ENCODE peak calls at places on chromosomes 12 and 14, in nine cellular contexts. A is left lung; E is thoracic aorta; T is GM12878; Y is psoas muscle; Q is HepG2; W is Panc1; G is CD8-positive, alpha-beta T cell; L is body of pancreas. U is an unnamed sample.
A peak's percentile ranks its signal among the peaks of the same experiment; 100 is the strongest.

GRCh38 chr12:2543801-2544200 is 251.0 kb upstream of the FKBP4 start:
- ATAC-seq in G (no peak), T (no peak), L (no peak), A (no peak), Q (no peak), E (peak; percentile 52), Y (no peak), W (no peak), U (no peak)

GRCh38 chr12:49232940-49233841 is 31.7 kb upstream of the TUBA1C start:
- ATAC-seq in A (no peak), E (no peak), W (no peak), Y (peak; percentile 22), L (no peak), G (no peak), Q (peak; percentile 78), T (no peak), U (no peak)

GRCh38 chr12:6426882-6427671 is 17.7 kb upstream of the CD27 start:
- ATAC-seq in W (no peak), A (no peak), T (peak; percentile 80), G (peak; percentile 77), L (no peak), Q (no peak), E (no peak), Y (no peak), U (no peak)

GRCh38 chr14:71122866-71123565 is 215.8 kb downstream of the PCNX1 start:
- ATAC-seq in A (no peak), Y (no peak), L (no peak), W (no peak), E (no peak), T (no peak), G (no peak), Q (no peak), U (no peak)

GRCh38 chr12:68317047-68317667 is 15.0 kb downstream of the MDM1 start:
- ATAC-seq in T (peak; percentile 51), Y (peak; percentile 65), G (peak; percentile 36), A (peak; percentile 48), W (no peak), E (no peak), Q (no peak), L (no peak), U (no peak)

GRCh38 chr12:51851408-51852097 is 3.0 kb upstream of the FIGNL2 start:
- ATAC-seq in A (no peak), W (no peak), E (no peak), T (no peak), Y (no peak), G (no peak), Q (no peak), L (no peak), U (no peak)

GRCh38 chr14:61452452-61452851 is 131.1 kb downstream of the PRKCH start:
- ATAC-seq in G (peak; percentile 75), Y (no peak), Q (no peak), T (peak; percentile 66), L (no peak), E (no peak), A (no peak), W (no peak), U (no peak)

GRCh38 chr12:42750356-42750755 is 160.8 kb upstream of the PRICKLE1 start:
- ATAC-seq in Q (no peak), T (no peak), L (no peak), W (no peak), E (no peak), G (no peak), A (no peak), Y (no peak), U (no peak)

GRCh38 chr12:94973202-94973601 is 30.3 kb downstream of the NDUFA12 start:
- ATAC-seq in W (no peak), G (no peak), Q (no peak), T (no peak), Y (no peak), E (no peak), L (no peak), A (no peak), U (no peak)

GRCh38 chr12:110816761-110817160 is 30.0 kb upstream of the CCDC63 start:
- ATAC-seq in T (no peak), Q (no peak), A (no peak), Y (no peak), W (no peak), G (no peak), L (no peak), E (no peak), U (no peak)

GRCh38 chr12:119159844-119160243 is 18.9 kb upstream of the HSPB8 start:
- ATAC-seq in Q (no peak), E (no peak), G (no peak), T (no peak), L (no peak), Y (no peak), W (no peak), A (no peak), U (no peak)

GRCh38 chr14:97149775-97150174 is 352.6 kb downstream of the VRK1 start:
- ATAC-seq in E (no peak), L (no peak), W (no peak), Y (no peak), Q (no peak), A (no peak), T (no peak), G (no peak), U (no peak)

GRCh38 chr14:69571449-69571878 is 3.2 kb downstream of the CCDC177 start:
- ATAC-seq in G (no peak), E (no peak), W (peak; percentile 33), Y (peak; percentile 10), T (no peak), A (no peak), L (peak; percentile 14), Q (no peak), U (no peak)

GRCh38 chr12:116319851-116320621 is 42.5 kb upstream of the MED13L start:
- ATAC-seq in T (peak; percentile 23), Y (peak; percentile 96), A (peak; percentile 68), E (peak; percentile 85), Q (no peak), W (peak; percentile 49), G (no peak), L (peak; percentile 54), U (peak; percentile 93)

GRCh38 chr14:68834816-68835215 is 41.9 kb upstream of the ZFP36L1 start:
- ATAC-seq in T (peak; percentile 70), G (no peak), W (no peak), Q (no peak), E (no peak), Y (no peak), A (no peak), L (no peak), U (no peak)

GRCh38 chr14:34629344-34629656 is 648 bp downstream of the SNX6 start:
- ATAC-seq in L (peak; percentile 5), Y (no peak), W (peak; percentile 33), A (no peak), E (no peak), T (peak; percentile 50), G (no peak), Q (peak; percentile 48), U (no peak)

GRCh38 chr14:105867961-105868599 is 341.7 kb downstream of the TMEM121 start:
- ATAC-seq in Q (no peak), G (no peak), T (no peak), A (no peak), W (no peak), Y (no peak), E (no peak), L (no peak), U (no peak)
- H3K9me3 ChIP-seq in Q (no peaks in the 10 kb centered on the region), G (no peaks in the 10 kb centered on the region), T (no peaks in the 10 kb centered on the region), A (no peaks in the 10 kb centered on the region), W (no peaks in the 10 kb centered on the region), Y (no peaks in the 10 kb centered on the region), E (no peaks in the 10 kb centered on the region), L (no peaks in the 10 kb centered on the region), U (no peaks in the 10 kb centered on the region)

DNA sequence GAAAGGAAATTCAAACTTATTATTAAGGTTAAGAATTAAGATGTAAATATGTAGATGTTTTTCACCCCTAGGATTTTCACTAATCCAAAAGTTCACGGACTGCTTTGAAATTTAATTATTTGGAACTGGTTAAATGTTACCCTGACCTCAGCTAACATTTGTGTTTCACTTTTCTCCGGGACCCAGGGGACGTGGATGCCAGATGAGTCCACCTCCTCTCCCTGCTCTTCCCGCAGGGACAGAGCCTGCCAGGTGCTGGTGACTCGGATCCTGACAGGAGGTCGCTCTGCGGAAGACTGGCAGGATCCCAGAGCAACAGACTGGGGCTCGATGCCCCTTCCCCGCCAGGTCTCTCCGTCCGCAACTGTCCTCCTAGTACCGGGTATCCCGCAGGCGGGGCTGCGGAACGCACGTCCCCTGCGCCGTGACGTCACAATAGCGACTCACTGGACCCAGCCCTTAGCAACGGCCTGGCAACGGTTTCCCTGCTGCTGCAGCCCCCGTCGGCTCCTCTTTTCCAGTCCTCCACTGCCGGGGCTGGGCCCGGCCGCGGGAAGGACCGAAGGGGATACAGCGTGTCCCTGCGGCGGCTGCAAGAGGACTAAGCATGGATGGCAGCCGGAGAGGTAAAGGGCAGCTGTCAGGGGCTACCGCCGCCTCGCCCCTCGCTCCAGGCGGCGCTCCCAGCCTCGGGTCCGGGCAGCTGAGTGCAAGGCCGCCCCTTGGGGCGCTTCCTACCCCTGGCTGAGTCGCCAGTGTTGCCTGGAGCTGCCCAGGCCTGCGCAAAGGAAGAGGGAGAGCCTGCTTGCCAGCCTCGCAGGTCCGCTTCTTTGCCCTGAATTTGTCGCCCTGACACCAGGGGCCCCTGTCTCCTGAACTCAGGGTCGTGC is at the start of gene SPATA7:
- ATAC-seq in T (peak; percentile 99), Q (peak; percentile 97), E (peak; percentile 53), G (peak; percentile 88), Y (peak; percentile 99), A (peak; percentile 100), W (peak; percentile 100), L (peak; percentile 99), U (peak; percentile 98)
- TF ChIP-seq CTCF in T (no peak), Q (peak; percentile 22), E (no peak), G (no peak), Y (no peak), A (no peak), W (no peak), L (no peak), U (no peak)

GRCh38 chr12:93696462-93696861 is 19.3 kb downstream of the CRADD start:
- ATAC-seq in A (no peak), Y (no peak), Q (no peak), E (no peak), T (no peak), G (no peak), L (no peak), W (no peak), U (no peak)

GRCh38 chr12:93698307-93699092 is 21.3 kb downstream of the CRADD start:
- ATAC-seq in G (no peak), Q (peak; percentile 38), T (no peak), Y (no peak), L (no peak), W (no peak), E (no peak), A (peak; percentile 22), U (no peak)

GRCh38 chr12:93704122-93704521 is 26.9 kb downstream of the CRADD start:
- ATAC-seq in W (no peak), E (no peak), Q (no peak), G (no peak), T (peak; percentile 69), L (no peak), Y (no peak), A (no peak), U (no peak)

GRCh38 chr12:93702707-93703305 is 25.6 kb downstream of the CRADD start:
- ATAC-seq in T (no peak), W (no peak), A (no peak), L (no peak), Y (no peak), Q (no peak), G (no peak), E (no peak), U (no peak)

GRCh38 chr12:93699271-93700141 is 22.3 kb downstream of the CRADD start:
- ATAC-seq in T (no peak), Q (no peak), E (no peak), G (no peak), L (no peak), Y (no peak), A (peak; percentile 70), W (no peak), U (no peak)
- H3K27ac ChIP-seq in T (no peak overlapping the region), Q (no peak overlapping the region), E (peak overlapping the region; percentile 31), G (no peak overlapping the region), L (no peak overlapping the region), Y (no peak overlapping the region), A (no peak overlapping the region), W (no peak overlapping the region), U (no peak overlapping the region)

GRCh38 chr14:101410126-101410525 is 151.2 kb upstream of the DIO3 start:
- ATAC-seq in A (no peak), L (no peak), Y (no peak), W (no peak), E (no peak), Q (no peak), G (no peak), T (no peak), U (no peak)
- H3K9me3 ChIP-seq in A (no peaks in the 10 kb centered on the region), L (no peaks in the 10 kb centered on the region), Y (no peaks in the 10 kb centered on the region), W (no peaks in the 10 kb centered on the region), E (no peaks in the 10 kb centered on the region), Q (no peaks in the 10 kb centered on the region), G (no peaks in the 10 kb centered on the region), T (no peaks in the 10 kb centered on the region), U (no peaks in the 10 kb centered on the region)